ENCODE peak calls at places on chromosomes 3 and 15, in ten cellular contexts. One of them, this sample, is unnamed.

GRCh38 chr15:75203017-75203907 is 1.6 kb downstream of the C15orf39 start:
- DNase-seq in astrocyte: no peak
- DNase-seq in uterus: no peak
- DNase-seq in sigmoid colon: no peak
- DNase-seq in mucosa of descending colon: peak; percentile 55
- DNase-seq in neural progenitor cell: peak; percentile 15
- DNase-seq in breast epithelium: no peak
- DNase-seq in GM12878: no peak
- DNase-seq in pancreas: no peak
- DNase-seq in upper lobe of right lung: no peak
- DNase-seq in this sample: no peak

GRCh38 chr3:27907929-27908328 is 185.8 kb upstream of the EOMES start:
- DNase-seq in breast epithelium: no peak
- DNase-seq in mucosa of descending colon: no peak
- DNase-seq in uterus: no peak
- DNase-seq in upper lobe of right lung: no peak
- DNase-seq in neural progenitor cell: no peak
- DNase-seq in pancreas: no peak
- DNase-seq in astrocyte: no peak
- DNase-seq in sigmoid colon: no peak
- DNase-seq in GM12878: no peak
- DNase-seq in this sample: no peak

GRCh38 chr3:101518421-101518871 is 5.4 kb upstream of the SENP7 start:
- DNase-seq in sigmoid colon: no peak
- DNase-seq in neural progenitor cell: no peak
- DNase-seq in pancreas: no peak
- DNase-seq in upper lobe of right lung: no peak
- DNase-seq in GM12878: peak; percentile 92
- DNase-seq in breast epithelium: no peak
- DNase-seq in mucosa of descending colon: no peak
- DNase-seq in uterus: no peak
- DNase-seq in astrocyte: no peak
- DNase-seq in this sample: no peak

GRCh38 chr3:185283374-185283935 is 29.6 kb upstream of the EHHADH start:
- DNase-seq in astrocyte: peak; percentile 45
- DNase-seq in neural progenitor cell: no peak
- DNase-seq in mucosa of descending colon: no peak
- DNase-seq in sigmoid colon: no peak
- DNase-seq in breast epithelium: no peak
- DNase-seq in GM12878: no peak
- DNase-seq in uterus: no peak
- DNase-seq in pancreas: no peak
- DNase-seq in upper lobe of right lung: no peak
- DNase-seq in this sample: no peak

GRCh38 chr3:5388091-5388490 is 200.6 kb downstream of the EDEM1 start:
- DNase-seq in neural progenitor cell: no peak
- DNase-seq in upper lobe of right lung: no peak
- DNase-seq in mucosa of descending colon: no peak
- DNase-seq in sigmoid colon: no peak
- DNase-seq in GM12878: no peak
- DNase-seq in uterus: no peak
- DNase-seq in pancreas: no peak
- DNase-seq in breast epithelium: no peak
- DNase-seq in astrocyte: no peak
- DNase-seq in this sample: no peak

GRCh38 chr3:53845103-53845880 is 927 bp downstream of the CHDH start:
- DNase-seq in upper lobe of right lung: peak; percentile 86
- DNase-seq in astrocyte: peak; percentile 29
- DNase-seq in mucosa of descending colon: peak; percentile 73
- DNase-seq in uterus: peak; percentile 67
- DNase-seq in breast epithelium: peak; percentile 71
- DNase-seq in pancreas: peak; percentile 71
- DNase-seq in GM12878: no peak
- DNase-seq in sigmoid colon: peak; percentile 75
- DNase-seq in neural progenitor cell: peak; percentile 80
- DNase-seq in this sample: peak; percentile 75

GRCh38 chr15:34122771-34123183 is 20.9 kb downstream of the PGBD4 start:
- DNase-seq in mucosa of descending colon: no peak
- DNase-seq in pancreas: no peak
- DNase-seq in GM12878: peak; percentile 42
- DNase-seq in sigmoid colon: no peak
- DNase-seq in astrocyte: peak; percentile 98
- DNase-seq in neural progenitor cell: no peak
- DNase-seq in uterus: no peak
- DNase-seq in upper lobe of right lung: no peak
- DNase-seq in breast epithelium: no peak
- DNase-seq in this sample: no peak

GRCh38 chr15:90209591-90209990 is 8.5 kb downstream of the SEMA4B start:
- DNase-seq in sigmoid colon: no peak
- DNase-seq in GM12878: peak; percentile 57
- DNase-seq in breast epithelium: no peak
- DNase-seq in upper lobe of right lung: no peak
- DNase-seq in mucosa of descending colon: no peak
- DNase-seq in astrocyte: no peak
- DNase-seq in neural progenitor cell: no peak
- DNase-seq in uterus: no peak
- DNase-seq in pancreas: peak; percentile 12
- DNase-seq in this sample: no peak

GRCh38 chr3:41525288-41526064 is 326.2 kb downstream of the CTNNB1 start:
- DNase-seq in astrocyte: no peak
- DNase-seq in uterus: no peak
- DNase-seq in neural progenitor cell: peak; percentile 11
- DNase-seq in pancreas: no peak
- DNase-seq in sigmoid colon: no peak
- DNase-seq in breast epithelium: no peak
- DNase-seq in upper lobe of right lung: no peak
- DNase-seq in GM12878: no peak
- DNase-seq in mucosa of descending colon: no peak
- DNase-seq in this sample: no peak

GRCh38 chr3:113254171-113254947 is 43.0 kb downstream of the BOC start:
- DNase-seq in uterus: peak; percentile 69
- DNase-seq in mucosa of descending colon: no peak
- DNase-seq in neural progenitor cell: peak; percentile 38
- DNase-seq in pancreas: no peak
- DNase-seq in GM12878: no peak
- DNase-seq in upper lobe of right lung: no peak
- DNase-seq in astrocyte: no peak
- DNase-seq in breast epithelium: no peak
- DNase-seq in sigmoid colon: peak; percentile 71
- DNase-seq in this sample: no peak

GRCh38 chr15:70597056-70597603 is 166.2 kb downstream of the UACA start:
- DNase-seq in uterus: no peak
- DNase-seq in mucosa of descending colon: no peak
- DNase-seq in pancreas: no peak
- DNase-seq in upper lobe of right lung: no peak
- DNase-seq in breast epithelium: no peak
- DNase-seq in astrocyte: peak; percentile 42
- DNase-seq in sigmoid colon: no peak
- DNase-seq in GM12878: no peak
- DNase-seq in neural progenitor cell: no peak
- DNase-seq in this sample: no peak

GRCh38 chr3:99686955-99687612 is 48.7 kb downstream of the COL8A1 start:
- DNase-seq in upper lobe of right lung: peak; percentile 71
- DNase-seq in mucosa of descending colon: peak; percentile 66
- DNase-seq in sigmoid colon: peak; percentile 72
- DNase-seq in astrocyte: no peak
- DNase-seq in pancreas: peak; percentile 44
- DNase-seq in uterus: peak; percentile 55
- DNase-seq in breast epithelium: no peak
- DNase-seq in neural progenitor cell: peak; percentile 69
- DNase-seq in GM12878: no peak
- DNase-seq in this sample: peak; percentile 55

GRCh38 chr3:112778298-112779008 is 68.2 kb downstream of the CD200R1L start:
- DNase-seq in neural progenitor cell: no peak
- DNase-seq in sigmoid colon: no peak
- DNase-seq in upper lobe of right lung: no peak
- DNase-seq in mucosa of descending colon: no peak
- DNase-seq in uterus: no peak
- DNase-seq in pancreas: no peak
- DNase-seq in breast epithelium: no peak
- DNase-seq in astrocyte: peak; percentile 89
- DNase-seq in GM12878: no peak
- DNase-seq in this sample: no peak

DNA sequence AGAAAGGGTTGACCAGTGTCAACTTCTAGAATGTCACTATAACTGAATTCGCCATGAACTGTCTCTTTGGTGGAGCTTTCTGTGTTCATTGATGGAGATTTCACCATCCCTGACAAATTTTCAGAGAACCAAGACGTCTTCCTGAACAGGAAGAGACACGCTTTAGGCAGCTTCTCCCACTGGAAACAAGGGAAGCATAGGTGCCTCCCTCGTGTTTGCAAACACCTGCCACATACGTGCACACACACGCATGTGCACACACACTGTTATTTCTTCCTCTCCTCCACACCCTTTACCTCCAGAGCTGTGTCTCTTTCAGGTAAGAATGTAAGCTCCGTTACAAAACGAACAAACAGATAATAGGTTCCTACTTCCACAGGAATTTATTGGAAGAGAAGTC is 15.6 kb downstream of the ARRDC4 start:
- DNase-seq in uterus: no peak
- DNase-seq in astrocyte: no peak
- DNase-seq in neural progenitor cell: no peak
- DNase-seq in pancreas: no peak
- DNase-seq in mucosa of descending colon: no peak
- DNase-seq in upper lobe of right lung: no peak
- DNase-seq in breast epithelium: no peak
- DNase-seq in GM12878: no peak
- DNase-seq in sigmoid colon: no peak
- DNase-seq in this sample: no peak
- H3K4me1 ChIP-seq in uterus: no peaks in the 10 kb centered on the region
- H3K4me1 ChIP-seq in astrocyte: peaks cover 3% of the 10 kb centered on the region
- H3K4me1 ChIP-seq in neural progenitor cell: no peaks in the 10 kb centered on the region
- H3K4me1 ChIP-seq in pancreas: peaks cover 26% of the 10 kb centered on the region
- H3K4me1 ChIP-seq in mucosa of descending colon: peaks cover 5% of the 10 kb centered on the region
- H3K4me1 ChIP-seq in upper lobe of right lung: no peaks in the 10 kb centered on the region
- H3K4me1 ChIP-seq in breast epithelium: no peaks in the 10 kb centered on the region
- H3K4me1 ChIP-seq in GM12878: no peaks in the 10 kb centered on the region
- H3K4me1 ChIP-seq in sigmoid colon: peaks cover 58% of the 10 kb centered on the region
- H3K4me1 ChIP-seq in this sample: no peaks in the 10 kb centered on the region

DNA sequence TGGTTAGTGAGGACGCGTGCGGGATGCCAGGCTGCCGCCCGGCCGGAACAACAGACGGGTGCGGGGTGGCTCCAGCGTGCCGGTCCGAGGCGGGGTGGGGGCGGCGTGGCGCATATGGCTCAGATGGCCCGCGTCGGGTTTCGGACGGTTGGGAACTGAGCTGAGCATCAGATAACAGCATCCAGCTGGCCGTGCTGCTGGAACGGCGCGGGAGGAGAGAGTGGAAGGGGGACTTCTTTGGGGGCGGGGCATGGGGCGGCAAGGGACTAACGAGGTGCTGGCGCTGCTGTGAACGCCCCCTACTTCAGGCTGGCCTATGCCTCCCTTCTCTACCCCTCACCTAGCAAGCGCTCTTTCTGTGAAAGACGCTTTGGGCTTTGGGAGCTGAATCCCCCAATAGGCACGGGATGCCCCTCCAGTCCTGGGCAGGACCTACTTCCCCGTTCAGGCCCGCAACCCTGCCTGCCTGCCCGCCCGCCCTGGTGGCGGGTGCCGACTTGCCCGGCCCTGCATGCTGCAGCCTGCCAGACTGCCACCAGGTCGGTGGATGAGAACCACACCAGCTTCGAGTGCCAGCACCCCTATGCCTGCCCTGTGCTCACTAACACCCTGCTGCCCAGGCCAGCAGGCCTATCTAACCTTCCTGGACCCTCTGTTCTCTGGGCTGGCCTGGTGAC is 541 bp downstream of the INKA1 start:
- DNase-seq in breast epithelium: no peak
- DNase-seq in mucosa of descending colon: peak; percentile 50
- DNase-seq in astrocyte: peak; percentile 12
- DNase-seq in GM12878: no peak
- DNase-seq in pancreas: no peak
- DNase-seq in sigmoid colon: peak; percentile 73
- DNase-seq in uterus: peak; percentile 59
- DNase-seq in neural progenitor cell: peak; percentile 77
- DNase-seq in upper lobe of right lung: no peak
- DNase-seq in this sample: peak; percentile 58
- TF ChIP-seq CTCF in breast epithelium: no peak
- TF ChIP-seq CTCF in mucosa of descending colon: no peak
- TF ChIP-seq CTCF in astrocyte: no peak
- TF ChIP-seq CTCF in GM12878: no peak
- TF ChIP-seq CTCF in pancreas: no peak
- TF ChIP-seq CTCF in sigmoid colon: no peak
- TF ChIP-seq CTCF in uterus: no peak
- TF ChIP-seq CTCF in neural progenitor cell: no peak
- TF ChIP-seq CTCF in upper lobe of right lung: no peak
- TF ChIP-seq CTCF in this sample: no peak

DNA sequence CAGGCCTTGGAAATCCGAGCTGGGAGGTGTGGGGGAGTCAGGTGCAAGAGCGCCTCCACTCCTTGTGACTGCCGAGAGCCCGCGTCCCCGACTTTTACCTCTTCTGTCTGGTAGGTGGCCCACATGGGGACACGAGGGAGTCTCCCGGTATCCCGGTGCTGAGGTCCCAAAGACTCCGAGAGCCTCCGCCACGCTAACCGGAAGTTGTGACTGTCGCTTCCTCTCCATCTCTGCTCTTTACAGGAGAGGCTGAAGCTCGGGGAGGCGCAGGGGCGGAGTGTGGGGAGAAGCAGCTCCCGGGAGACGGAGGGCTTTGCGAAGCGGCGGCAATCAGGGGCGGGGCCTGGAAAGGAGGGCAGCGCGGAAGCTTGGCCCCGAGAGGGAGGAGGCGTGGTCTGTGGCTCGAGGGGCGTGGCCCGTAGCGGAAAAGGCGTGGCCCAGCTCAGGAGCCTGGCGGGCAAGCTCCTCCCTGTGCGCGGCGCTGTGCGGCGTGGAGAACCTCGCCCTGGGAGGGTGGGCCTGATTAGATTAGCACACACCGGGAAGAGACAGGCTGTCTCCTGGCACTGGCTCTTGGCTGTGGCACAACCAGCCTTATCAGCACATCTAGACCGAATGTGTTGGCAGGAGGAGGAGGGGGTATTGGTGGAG is 143.9 kb downstream of the GABRB3 start:
- DNase-seq in mucosa of descending colon: peak; percentile 39
- DNase-seq in breast epithelium: peak; percentile 69
- DNase-seq in pancreas: peak; percentile 79
- DNase-seq in uterus: peak; percentile 22
- DNase-seq in neural progenitor cell: peak; percentile 50
- DNase-seq in sigmoid colon: no peak
- DNase-seq in GM12878: no peak
- DNase-seq in upper lobe of right lung: peak; percentile 90
- DNase-seq in astrocyte: peak; percentile 34
- DNase-seq in this sample: peak; percentile 85
- H3K4me3 ChIP-seq in mucosa of descending colon: no peak overlapping the region
- H3K4me3 ChIP-seq in breast epithelium: peak overlapping the region; percentile 5
- H3K4me3 ChIP-seq in pancreas: peak overlapping the region; percentile 26
- H3K4me3 ChIP-seq in uterus: no peak overlapping the region
- H3K4me3 ChIP-seq in neural progenitor cell: no peak overlapping the region
- H3K4me3 ChIP-seq in sigmoid colon: peak overlapping the region; percentile 26
- H3K4me3 ChIP-seq in GM12878: no peak overlapping the region
- H3K4me3 ChIP-seq in upper lobe of right lung: peak overlapping the region; percentile 33
- H3K4me3 ChIP-seq in astrocyte: peak overlapping the region; percentile 10
- H3K4me3 ChIP-seq in this sample: peak overlapping the region; percentile 42

GRCh38 chr3:141493152-141493551 is 6.3 kb downstream of the RASA2 start:
- DNase-seq in sigmoid colon: no peak
- DNase-seq in upper lobe of right lung: no peak
- DNase-seq in mucosa of descending colon: no peak
- DNase-seq in astrocyte: no peak
- DNase-seq in pancreas: no peak
- DNase-seq in GM12878: no peak
- DNase-seq in neural progenitor cell: no peak
- DNase-seq in uterus: no peak
- DNase-seq in breast epithelium: no peak
- DNase-seq in this sample: no peak
- H3K4me1 ChIP-seq in sigmoid colon: peaks cover 3% of the 10 kb centered on the region
- H3K4me1 ChIP-seq in upper lobe of right lung: peaks cover 8% of the 10 kb centered on the region
- H3K4me1 ChIP-seq in mucosa of descending colon: peaks cover 9% of the 10 kb centered on the region
- H3K4me1 ChIP-seq in astrocyte: no peaks in the 10 kb centered on the region
- H3K4me1 ChIP-seq in pancreas: no peaks in the 10 kb centered on the region
- H3K4me1 ChIP-seq in GM12878: peaks cover 12% of the 10 kb centered on the region
- H3K4me1 ChIP-seq in neural progenitor cell: peaks cover 14% of the 10 kb centered on the region
- H3K4me1 ChIP-seq in uterus: peaks cover 4% of the 10 kb centered on the region
- H3K4me1 ChIP-seq in breast epithelium: peaks cover 3% of the 10 kb centered on the region
- H3K4me1 ChIP-seq in this sample: peaks cover 32% of the 10 kb centered on the region